ENCODE peak calls at places on chromosomes 13 and 19, in nine cellular contexts. G is effector memory CD4-positive, alpha-beta T cell; P is myocyte; Y is WTC11; E is choroid plexus epithelial cell; W is COR-L47; I is iPS DF 6.9; O is amygdala; L is foreskin fibroblast. H is an unnamed sample.

GRCh38 chr13:51397262-51397933 is 55.4 kb downstream of the INTS6 start:
- DNase-seq in G (no peak), P (peak; percentile 28), Y (no peak), E (peak; percentile 92), W (peak; percentile 1), I (no peak), O (no peak), L (peak; percentile 50), H (no peak)

GRCh38 chr13:102361113-102361512 is 40.7 kb downstream of the FGF14 start:
- DNase-seq in G (no peak), P (no peak), Y (no peak), E (no peak), W (no peak), I (no peak), O (no peak), L (no peak), H (no peak)

GRCh38 chr13:90683711-90684131 is 663.8 kb upstream of the MIR17HG start:
- DNase-seq in G (no peak), P (no peak), Y (no peak), E (no peak), W (no peak), I (no peak), O (no peak), L (peak; percentile 2), H (no peak)

GRCh38 chr13:100306444-100306999 is 217.6 kb downstream of the PCCA start:
- DNase-seq in G (no peak), P (no peak), Y (no peak), E (peak; percentile 30), W (peak; percentile 37), I (no peak), O (no peak), L (no peak), H (no peak)

GRCh38 chr19:41431426-41432386 is 4.5 kb upstream of the B3GNT8 start:
- DNase-seq in G (no peak), P (peak; percentile 93), Y (no peak), E (peak; percentile 74), W (no peak), I (no peak), O (peak; percentile 9), L (peak; percentile 50), H (no peak)

GRCh38 chr19:1360818-1361461 is 22.8 kb upstream of the NDUFS7 start:
- DNase-seq in G (no peak), P (peak; percentile 81), Y (no peak), E (peak; percentile 83), W (peak; percentile 44), I (no peak), O (peak; percentile 93), L (peak; percentile 84), H (no peak)

GRCh38 chr13:24740014-24740890 is 23.7 kb upstream of the RNF17 start:
- DNase-seq in G (no peak), P (no peak), Y (no peak), E (no peak), W (no peak), I (no peak), O (no peak), L (no peak), H (no peak)

GRCh38 chr19:37551123-37551993 is 43.2 kb downstream of the ZNF571 start:
- DNase-seq in G (peak; percentile 11), P (no peak), Y (peak; percentile 49), E (peak; percentile 78), W (no peak), I (peak; percentile 13), O (peak; percentile 1), L (peak; percentile 74), H (no peak)

GRCh38 chr19:34645551-34645950 is 31.4 kb downstream of the SCGB2B2 start:
- DNase-seq in G (no peak), P (peak; percentile 89), Y (no peak), E (no peak), W (no peak), I (no peak), O (no peak), L (no peak), H (no peak)

GRCh38 chr13:110347535-110348308 is 40.6 kb downstream of the COL4A2 start:
- DNase-seq in G (no peak), P (peak; percentile 71), Y (no peak), E (peak; percentile 75), W (no peak), I (no peak), O (no peak), L (peak; percentile 83), H (no peak)

GRCh38 chr19:16303755-16304154 is 20.9 kb upstream of the KLF2 start:
- DNase-seq in G (no peak), P (peak; percentile 71), Y (no peak), E (no peak), W (no peak), I (no peak), O (no peak), L (no peak), H (no peak)

GRCh38 chr13:19927117-19927734 is 31.3 kb upstream of the ZMYM2 start:
- DNase-seq in G (no peak), P (peak; percentile 50), Y (no peak), E (peak; percentile 65), W (peak; percentile 31), I (no peak), O (no peak), L (peak; percentile 13), H (no peak)

GRCh38 chr19:33245948-33246728 is 20.5 kb upstream of the SLC7A10 start:
- DNase-seq in G (no peak), P (peak; percentile 97), Y (peak; percentile 46), E (peak; percentile 12), W (no peak), I (no peak), O (no peak), L (no peak), H (no peak)

GRCh38 chr13:62320129-62320724 is 904.6 kb upstream of the PCDH20 start:
- DNase-seq in G (no peak), P (peak; percentile 1), Y (no peak), E (peak; percentile 82), W (peak; percentile 54), I (no peak), O (no peak), L (peak; percentile 20), H (no peak)

GRCh38 chr13:38577048-38577447 is 109.8 kb upstream of the FREM2 start:
- DNase-seq in G (no peak), P (peak; percentile 42), Y (no peak), E (peak; percentile 29), W (no peak), I (no peak), O (no peak), L (no peak), H (no peak)

GRCh38 chr13:21060063-21060826 is 1.1 kb downstream of the LATS2 start:
- DNase-seq in G (no peak), P (peak; percentile 55), Y (peak; percentile 28), E (peak; percentile 64), W (no peak), I (no peak), O (peak; percentile 40), L (no peak), H (no peak)

GRCh38 chr19:4984448-4984990 is 15.6 kb downstream of the KDM4B start:
- DNase-seq in G (no peak), P (no peak), Y (no peak), E (no peak), W (no peak), I (no peak), O (no peak), L (no peak), H (no peak)

GRCh38 chr13:26475176-26476110 is 82.0 kb upstream of the WASF3 start:
- DNase-seq in G (no peak), P (no peak), Y (peak; percentile 69), E (no peak), W (no peak), I (no peak), O (no peak), L (no peak), H (peak; percentile 64)

GRCh38 chr13:51136276-51136980 is 25.4 kb upstream of the C13orf42 start:
- DNase-seq in G (no peak), P (no peak), Y (no peak), E (no peak), W (no peak), I (no peak), O (no peak), L (no peak), H (no peak)

GRCh38 chr13:32267836-32268439 is 47.2 kb downstream of the ZAR1L start:
- DNase-seq in G (peak; percentile 9), P (no peak), Y (peak; percentile 85), E (peak; percentile 36), W (peak; percentile 21), I (peak; percentile 68), O (no peak), L (no peak), H (no peak)

GRCh38 chr19:14433454-14434156 is 499 bp downstream of the PKN1 start:
- DNase-seq in G (no peak), P (peak; percentile 18), Y (peak; percentile 35), E (no peak), W (peak; percentile 81), I (no peak), O (no peak), L (no peak), H (no peak)

GRCh38 chr19:17748884-17749638 is 2.2 kb upstream of the FCHO1 start:
- DNase-seq in G (no peak), P (no peak), Y (no peak), E (no peak), W (no peak), I (no peak), O (no peak), L (no peak), H (no peak)

GRCh38 chr19:22918221-22918620 is 84.8 kb downstream of the ZNF728 start:
- DNase-seq in G (no peak), P (no peak), Y (no peak), E (no peak), W (no peak), I (no peak), O (no peak), L (no peak), H (no peak)

GRCh38 chr13:42066542-42066941 is 18.1 kb downstream of the DGKH start:
- DNase-seq in G (no peak), P (no peak), Y (no peak), E (peak; percentile 96), W (no peak), I (no peak), O (no peak), L (peak; percentile 80), H (no peak)

GRCh38 chr13:110706570-110707378 is 858 bp upstream of the CARS2 start:
- DNase-seq in G (no peak), P (no peak), Y (no peak), E (no peak), W (no peak), I (no peak), O (no peak), L (no peak), H (no peak)

GRCh38 chr19:10516671-10517286 is 468 bp downstream of the S1PR5 start:
- DNase-seq in G (no peak), P (no peak), Y (no peak), E (no peak), W (peak; percentile 7), I (no peak), O (no peak), L (no peak), H (no peak)

GRCh38 chr19:48872884-48873475 is 759 bp downstream of the PPP1R15A start:
- DNase-seq in G (peak; percentile 62), P (peak; percentile 96), Y (peak; percentile 77), E (peak; percentile 97), W (peak; percentile 71), I (no peak), O (peak; percentile 21), L (peak; percentile 90), H (no peak)

GRCh38 chr19:50794778-50795664 is 4.8 kb downstream of the ACP4 start:
- DNase-seq in G (no peak), P (no peak), Y (peak; percentile 36), E (no peak), W (no peak), I (no peak), O (no peak), L (no peak), H (no peak)

GRCh38 chr13:39417643-39418042 is 185.3 kb downstream of the LHFPL6 start:
- DNase-seq in G (no peak), P (peak; percentile 12), Y (peak; percentile 31), E (peak; percentile 80), W (no peak), I (no peak), O (peak; percentile 9), L (peak; percentile 30), H (no peak)

GRCh38 chr19:47682939-47683338 is 30.3 kb upstream of the EHD2 start:
- DNase-seq in G (no peak), P (no peak), Y (no peak), E (peak; percentile 86), W (no peak), I (no peak), O (no peak), L (no peak), H (no peak)

GRCh38 chr19:41604831-41605230 is 22.0 kb downstream of the CEACAM4 start:
- DNase-seq in G (no peak), P (no peak), Y (no peak), E (no peak), W (no peak), I (no peak), O (no peak), L (no peak), H (no peak)

H was measured in iPS DF 19.7.